ENCODE peak calls at places on chromosomes 6 and 20, in four cellular contexts. R is Peyer's patch, U is cardiac muscle cell, Q is esophagus squamous epithelium. A is an unnamed sample.

GRCh38 chr20:49915380-49916145 is at the start of gene SPATA2:
- DNase-seq in R (peak), U (peak), Q (peak), A (peak)

GRCh38 chr6:148760568-148761531 is 14.0 kb downstream of the UST start:
- DNase-seq in R (peak), U (peak), Q (peak), A (peak)

GRCh38 chr20:36162272-36162966 is 7.9 kb downstream of the EPB41L1 start:
- DNase-seq in R (no peak), U (no peak), Q (no peak), A (no peak)

GRCh38 chr20:37630161-37630560 is 63.7 kb upstream of the CTNNBL1 start:
- DNase-seq in R (no peak), U (peak), Q (no peak), A (no peak)

GRCh38 chr6:56536536-56536935 is 106.2 kb downstream of the DST start:
- DNase-seq in R (no peak), U (no peak), Q (no peak), A (no peak)

GRCh38 chr6:79040083-79040482 is 38.0 kb downstream of the PHIP start:
- DNase-seq in R (no peak), U (no peak), Q (no peak), A (no peak)

GRCh38 chr20:56974499-56975250 is 291.8 kb downstream of the BMP7 start:
- DNase-seq in R (no peak), U (peak), Q (no peak), A (no peak)

GRCh38 chr6:53033764-53034163 is 31.4 kb upstream of the FBXO9 start:
- DNase-seq in R (no peak), U (no peak), Q (no peak), A (no peak)

GRCh38 chr6:168067081-168067480 is 11.9 kb downstream of the FRMD1 start:
- DNase-seq in R (no peak), U (no peak), Q (no peak), A (no peak)

GRCh38 chr6:55704421-55704820 is 125.4 kb upstream of the HMGCLL1 start:
- DNase-seq in R (no peak), U (no peak), Q (no peak), A (no peak)

GRCh38 chr20:21498646-21499045 is 15.2 kb downstream of the NKX2-2 start:
- DNase-seq in R (no peak), U (no peak), Q (no peak), A (no peak)

GRCh38 chr20:32386091-32386490 is 28.0 kb downstream of the ASXL1 start:
- DNase-seq in R (no peak), U (no peak), Q (no peak), A (no peak)

GRCh38 chr6:72825265-72825918 is 203.5 kb downstream of the KCNQ5 start:
- DNase-seq in R (no peak), U (no peak), Q (no peak), A (no peak)

GRCh38 chr6:20991910-20992309 is 457.7 kb downstream of the CDKAL1 start:
- DNase-seq in R (no peak), U (no peak), Q (no peak), A (no peak)

GRCh38 chr20:3553663-3554062 is 82.8 kb downstream of the ATRN start:
- DNase-seq in R (no peak), U (no peak), Q (no peak), A (no peak)

GRCh38 chr6:11875325-11876109 is 96.9 kb upstream of the ADTRP start:
- DNase-seq in R (no peak), U (no peak), Q (no peak), A (no peak)

GRCh38 chr20:23652926-23653325 is 15.2 kb upstream of the CST3 start:
- DNase-seq in R (no peak), U (no peak), Q (no peak), A (no peak)

GRCh38 chr6:70601014-70601413 is 34.3 kb downstream of the SDHAF4 start:
- DNase-seq in R (no peak), U (no peak), Q (no peak), A (no peak)

GRCh38 chr20:12575352-12576095 is 433.2 kb upstream of the SPTLC3 start:
- DNase-seq in R (peak), U (no peak), Q (peak), A (no peak)

GRCh38 chr6:78995946-78996345 is 82.1 kb downstream of the PHIP start:
- DNase-seq in R (no peak), U (no peak), Q (no peak), A (no peak)

GRCh38 chr20:4925842-4926530 is 75.3 kb downstream of the SLC23A2 start:
- DNase-seq in R (peak), U (no peak), Q (no peak), A (no peak)

GRCh38 chr6:34393191-34393967 is 910 bp upstream of the NUDT3 start:
- DNase-seq in R (peak), U (no peak), Q (no peak), A (no peak)

GRCh38 chr6:305371-306206 is 13.3 kb downstream of the DUSP22 start:
- DNase-seq in R (no peak), U (peak), Q (no peak), A (no peak)

GRCh38 chr6:87922191-87922946 is 125.3 kb upstream of the SPACA1 start:
- DNase-seq in R (no peak), U (no peak), Q (no peak), A (no peak)

GRCh38 chr6:131694832-131695426 is 6.3 kb downstream of the OR2A4 start:
- DNase-seq in R (peak), U (peak), Q (no peak), A (no peak)

GRCh38 chr6:150600003-150600301 is 267 bp downstream of the PLEKHG1 start:
- DNase-seq in R (no peak), U (no peak), Q (no peak), A (no peak)

GRCh38 chr6:76942203-76942971 is 520.9 kb downstream of the HTR1B start:
- DNase-seq in R (no peak), U (no peak), Q (no peak), A (no peak)

GRCh38 chr6:3228791-3229565 is 1.5 kb upstream of the TUBB2B start:
- DNase-seq in R (no peak), U (peak), Q (no peak), A (peak)

GRCh38 chr6:108895591-108895990 is 47.4 kb downstream of the ARMC2 start:
- DNase-seq in R (no peak), U (no peak), Q (no peak), A (no peak)

GRCh38 chr6:15283986-15284361 is 38.1 kb downstream of the JARID2 start:
- DNase-seq in R (no peak), U (no peak), Q (no peak), A (no peak)

GRCh38 chr6:75608955-75609533 is 7.4 kb downstream of the SENP6 start:
- DNase-seq in R (no peak), U (no peak), Q (no peak), A (no peak)

GRCh38 chr6:148874698-148875293 is 128.0 kb downstream of the UST start:
- DNase-seq in R (no peak), U (peak), Q (no peak), A (no peak)

GRCh38 chr6:159654483-159655098 is 38.5 kb downstream of the SOD2 start:
- DNase-seq in R (no peak), U (peak), Q (no peak), A (no peak)

GRCh38 chr20:23136893-23137745 is 51.0 kb upstream of the CD93 start:
- DNase-seq in R (peak), U (no peak), Q (no peak), A (no peak)

GRCh38 chr6:50110557-50110956 is 60.8 kb upstream of the DEFB112 start:
- DNase-seq in R (no peak), U (no peak), Q (no peak), A (no peak)

GRCh38 chr6:51986864-51987263 is 100.5 kb downstream of the PKHD1 start:
- DNase-seq in R (no peak), U (no peak), Q (no peak), A (no peak)

GRCh38 chr20:34705008-34705382 is 851 bp downstream of the TP53INP2 start:
- DNase-seq in R (no peak), U (no peak), Q (no peak), A (no peak)
- H3K27ac ChIP-seq in R (peak), U (peak), Q (peak), A (peak)

DNA sequence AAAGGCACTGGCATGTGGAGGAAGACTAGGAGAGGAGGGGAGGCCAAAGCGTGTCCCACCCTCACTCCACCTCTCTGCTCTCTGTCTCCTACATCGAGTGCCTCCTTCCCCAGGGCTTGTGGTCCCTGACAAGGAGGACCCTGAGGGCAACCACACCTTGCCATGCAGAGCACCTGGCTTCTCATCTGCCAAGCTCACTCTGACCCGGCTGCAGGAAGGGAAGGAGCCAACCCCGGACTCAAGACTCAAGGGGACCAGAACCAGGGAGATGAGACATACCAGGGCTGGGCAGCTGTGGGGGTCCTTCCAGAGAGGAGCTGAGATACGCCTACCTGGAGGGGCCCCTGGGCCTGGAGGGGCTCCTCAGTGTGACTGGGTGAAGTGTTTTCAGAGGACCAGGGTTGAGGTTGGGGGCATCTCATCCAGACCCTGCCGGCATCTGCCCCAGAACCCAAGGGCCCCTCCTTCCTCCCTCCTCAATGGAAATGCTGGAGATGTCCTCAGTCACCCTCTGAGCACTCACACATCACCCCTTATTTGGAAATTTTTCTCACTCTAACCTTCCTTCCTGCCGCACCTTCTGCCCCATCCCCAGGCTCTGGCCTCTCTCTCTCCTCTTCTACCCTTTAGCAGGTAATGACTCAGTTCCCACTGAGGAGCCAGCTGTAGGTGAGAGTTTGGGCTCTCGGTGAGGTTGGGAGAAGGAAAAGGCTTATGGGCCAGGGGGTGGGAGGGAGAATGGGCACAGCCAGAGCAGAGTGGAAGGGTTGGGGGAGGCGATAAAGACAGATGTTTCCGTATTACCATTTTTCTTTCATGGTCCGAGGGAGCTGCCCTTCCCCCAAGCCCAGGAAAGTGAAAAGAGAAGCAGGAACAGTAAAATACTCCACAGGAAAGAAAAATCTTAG is 32.0 kb upstream of the POU5F1 start:
- DNase-seq in R (peak), U (no peak), Q (no peak), A (no peak)
- H3K27ac ChIP-seq in R (peak), U (no peak), Q (peak), A (peak)

GRCh38 chr20:41081276-41081814 is 52.7 kb downstream of the TOP1 start:
- DNase-seq in R (no peak), U (no peak), Q (no peak), A (no peak)
- H3K27ac ChIP-seq in R (no peak), U (no peak), Q (no peak), A (no peak)

DNA sequence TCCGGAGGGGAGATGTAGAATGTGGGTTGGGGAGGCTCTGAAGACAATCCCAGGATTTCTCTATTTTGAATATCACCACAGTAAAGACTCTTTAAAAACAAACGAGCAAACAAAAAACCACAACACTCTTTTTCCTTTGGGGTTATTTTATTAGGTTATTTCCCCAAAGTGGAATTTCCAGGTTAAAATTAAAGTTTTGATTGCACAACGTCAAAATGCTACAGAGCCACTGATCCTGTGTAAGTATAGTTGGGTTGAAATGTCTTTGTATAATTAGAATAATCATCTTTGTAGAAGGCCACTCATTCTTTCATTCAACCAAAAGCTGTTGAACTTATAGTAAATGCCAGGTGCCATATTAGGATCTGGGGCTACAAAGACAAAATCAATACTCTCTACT is 19.6 kb upstream of the PIM1 start:
- DNase-seq in R (no peak), U (no peak), Q (no peak), A (no peak)
- H3K27ac ChIP-seq in R (no peak), U (no peak), Q (no peak), A (no peak)

DNA sequence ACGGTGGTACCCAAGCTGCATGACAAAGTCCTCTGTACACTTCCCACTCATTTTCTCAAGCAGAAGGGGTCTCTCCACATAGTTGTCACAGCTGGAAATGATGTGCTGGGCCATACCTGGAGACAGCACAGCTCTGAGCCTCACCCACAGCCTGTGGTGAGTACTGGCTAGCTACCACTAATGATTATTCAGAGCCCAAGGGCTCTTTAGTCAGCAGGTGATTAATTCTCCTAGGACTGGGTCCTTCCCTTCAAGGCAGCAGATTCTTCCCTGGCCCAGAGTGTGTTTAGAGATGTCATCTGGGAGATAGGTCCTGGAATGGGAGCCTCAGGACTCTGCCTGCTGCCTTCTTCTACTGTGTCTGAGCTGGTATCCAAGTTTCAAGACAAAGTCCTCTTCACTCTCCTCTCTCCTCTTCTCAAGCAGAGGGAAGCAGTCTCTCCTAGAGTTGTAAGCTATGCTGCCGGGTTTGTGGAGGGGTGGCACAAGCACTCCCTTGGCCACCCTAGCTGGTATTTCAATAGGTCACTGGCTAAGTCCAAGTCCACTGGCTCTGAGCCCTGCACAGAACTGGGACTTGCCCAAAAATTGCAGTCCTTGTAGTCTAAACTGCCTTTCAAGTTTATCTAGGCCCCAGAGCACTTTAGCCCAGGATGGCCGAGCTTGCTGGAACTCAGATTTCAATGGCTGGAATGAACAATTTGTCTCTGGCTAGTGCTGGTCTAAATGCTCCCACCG is 49.8 kb upstream of the VGLL2 start:
- DNase-seq in R (no peak), U (no peak), Q (no peak), A (peak)
- H3K27ac ChIP-seq in R (no peak), U (no peak), Q (no peak), A (no peak)

GRCh38 chr6:17865798-17866725 is 121.4 kb downstream of the KIF13A start:
- DNase-seq in R (peak), U (no peak), Q (no peak), A (no peak)
- H3K27ac ChIP-seq in R (no peak), U (peak), Q (peak), A (no peak)

GRCh38 chr6:157083343-157083742 is 240.0 kb downstream of the TMEM242 start:
- DNase-seq in R (no peak), U (no peak), Q (no peak), A (no peak)
- H3K27ac ChIP-seq in R (no peak), U (no peak), Q (no peak), A (no peak)

GRCh38 chr6:89412071-89413005 is at the start of gene RRAGD:
- DNase-seq in R (peak), U (peak), Q (no peak), A (peak)
- H3K27ac ChIP-seq in R (peak), U (peak), Q (peak), A (peak)

DNA sequence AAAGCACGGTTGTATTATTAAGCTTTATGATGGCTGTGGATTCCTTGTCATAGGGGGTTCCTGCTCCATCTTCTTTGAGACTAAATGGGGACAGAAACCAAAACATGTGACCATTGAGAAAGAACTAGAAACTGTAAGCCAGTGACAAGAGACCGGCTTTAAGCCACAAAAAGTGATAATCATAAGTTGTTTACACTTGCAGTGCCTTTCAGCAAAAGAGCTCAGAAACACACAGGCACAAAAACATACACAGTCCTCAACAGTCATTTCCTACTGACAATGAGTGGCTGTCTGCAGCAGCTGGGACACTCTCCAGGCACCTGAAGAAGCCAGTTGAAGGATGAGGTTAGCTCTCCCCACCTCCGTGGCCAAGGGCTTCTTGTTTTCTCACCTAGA is 20.0 kb upstream of the UBE2J1 start:
- DNase-seq in R (no peak), U (no peak), Q (no peak), A (no peak)
- H3K27ac ChIP-seq in R (no peak), U (peak), Q (no peak), A (no peak)

DNA sequence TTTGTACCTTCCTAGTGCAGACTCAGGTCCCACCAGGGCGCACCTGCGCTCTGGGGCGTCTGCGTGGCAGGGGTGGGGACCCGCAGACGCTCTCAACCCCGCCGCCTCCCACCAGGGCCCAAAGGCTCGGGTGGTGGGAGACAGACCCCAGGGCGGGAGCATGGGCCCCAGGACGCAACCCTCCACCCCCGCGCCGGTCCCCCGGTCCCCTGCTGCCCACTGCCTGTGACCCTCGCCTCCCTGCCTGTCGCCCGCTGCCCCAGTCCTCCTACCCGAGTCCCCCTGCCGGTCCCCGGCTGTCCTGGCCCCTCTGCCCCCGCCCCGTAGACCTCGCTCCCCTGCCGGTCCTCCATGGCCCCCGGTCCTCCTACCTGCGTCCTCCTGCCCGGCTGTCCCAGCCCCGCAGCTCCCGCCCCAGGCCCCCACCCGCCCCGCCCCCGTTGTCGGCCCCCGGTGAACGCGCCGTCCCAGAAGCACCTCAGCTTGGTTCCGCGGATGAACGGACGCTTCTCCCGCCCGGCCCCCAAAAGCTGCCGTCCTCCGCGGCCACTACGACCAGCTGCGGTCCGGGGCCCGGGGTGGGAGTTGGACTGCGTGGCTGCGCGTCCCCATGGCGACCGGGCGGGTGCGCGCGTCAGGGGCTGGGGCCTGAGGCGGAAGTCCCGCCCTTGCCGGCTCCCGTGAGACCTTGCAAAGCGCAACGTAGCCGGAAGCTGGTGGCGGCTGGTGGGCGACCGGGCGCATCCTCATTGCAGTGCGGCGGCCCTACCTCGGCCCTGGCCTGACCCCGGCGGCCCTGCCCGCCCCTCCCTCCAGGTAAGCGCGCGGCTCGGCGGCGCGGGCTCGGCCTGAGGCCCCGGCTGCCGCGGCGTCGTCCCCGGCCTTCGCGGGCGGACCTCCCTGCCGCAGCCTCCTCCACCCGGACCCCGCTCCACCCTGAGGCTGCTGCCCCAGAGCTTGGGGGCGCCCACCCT is at the start of gene ARFGAP1:
- DNase-seq in R (peak), U (peak), Q (peak), A (peak)
- H3K27ac ChIP-seq in R (peak), U (peak), Q (peak), A (peak)

A was measured in CD8-positive, alpha-beta T cell.